ENCODE peak calls at places on chromosomes 11 and 22, in nine cellular contexts. G, B, L, Y, Z, H, F, Q and V are unnamed samples.

GRCh38 chr11:40302669-40303068 is 1156.8 kb downstream of the LRRC4C start:
- DNase-seq in L (no peak), G (no peak), Y (no peak), H (peak), Z (no peak), F (no peak), Q (no peak), B (no peak), V (peak)

GRCh38 chr11:112459001-112459400 is 198.3 kb upstream of the PLET1 start:
- DNase-seq in B (no peak), G (no peak), Q (no peak), H (no peak), L (no peak), Y (no peak), Z (no peak), F (no peak), V (no peak)

GRCh38 chr11:3171931-3172560 is 6.9 kb upstream of the OSBPL5 start:
- DNase-seq in Z (no peak), G (no peak), H (no peak), F (no peak), Q (no peak), B (no peak), L (peak), Y (peak), V (no peak)

GRCh38 chr22:35608088-35608487 is 9.0 kb downstream of the MB start:
- DNase-seq in G (no peak), H (peak), Y (peak), F (no peak), L (peak), Q (no peak), Z (no peak), B (no peak), V (no peak)

GRCh38 chr22:46299101-46299500 is 2.4 kb downstream of the GTSE1 start:
- DNase-seq in L (no peak), Y (no peak), B (no peak), H (no peak), Z (no peak), Q (no peak), F (no peak), G (no peak), V (no peak)

GRCh38 chr22:33737662-33738061 is 182.6 kb downstream of the LARGE1 start:
- DNase-seq in L (no peak), F (no peak), Y (no peak), H (no peak), Q (no peak), Z (no peak), G (no peak), B (no peak), V (no peak)

GRCh38 chr11:65185869-65186341 is 4.2 kb downstream of the CAPN1 start:
- DNase-seq in Z (no peak), Q (no peak), H (no peak), Y (peak), F (no peak), B (no peak), L (no peak), G (no peak), V (no peak)

GRCh38 chr22:48707749-48708557 is 1119.7 kb downstream of the BRD1 start:
- DNase-seq in H (no peak), L (no peak), B (no peak), Z (no peak), Q (no peak), F (no peak), G (no peak), Y (no peak), V (no peak)

GRCh38 chr11:18761144-18761543 is 30.5 kb downstream of the PTPN5 start:
- DNase-seq in F (no peak), Q (no peak), G (no peak), L (no peak), H (no peak), Y (no peak), Z (no peak), B (no peak), V (no peak)

GRCh38 chr11:20360650-20361049 is 2.9 kb upstream of the HTATIP2 start:
- DNase-seq in B (peak), G (no peak), Q (peak), Z (no peak), Y (no peak), H (peak), F (no peak), L (no peak), V (peak)

GRCh38 chr22:36422287-36423014 is 34.7 kb upstream of the MYH9 start:
- DNase-seq in H (no peak), G (no peak), B (no peak), Q (no peak), Z (no peak), Y (no peak), F (no peak), L (no peak), V (no peak)

GRCh38 chr11:72723508-72723907 is 28.7 kb downstream of the ARAP1 start:
- DNase-seq in H (no peak), Y (no peak), Q (peak), B (no peak), Z (no peak), G (no peak), L (peak), F (no peak), V (no peak)

GRCh38 chr22:23012081-23012622 is 58.2 kb upstream of the GNAZ start:
- DNase-seq in L (no peak), Q (no peak), B (peak), Y (no peak), H (no peak), Z (no peak), G (no peak), F (no peak), V (no peak)

GRCh38 chr11:77819411-77819920 is 1.1 kb downstream of the RSF1 start:
- DNase-seq in B (peak), Y (peak), L (peak), Z (no peak), Q (peak), G (peak), H (peak), F (peak), V (peak)

GRCh38 chr11:12777208-12777874 is 103.1 kb downstream of the TEAD1 start:
- DNase-seq in Q (no peak), H (no peak), F (no peak), Y (no peak), G (no peak), Z (no peak), B (no peak), L (no peak), V (peak)

GRCh38 chr22:18056161-18056666 is 21.6 kb upstream of the PEX26 start:
- DNase-seq in L (no peak), H (peak), G (no peak), B (peak), Q (no peak), Z (no peak), F (no peak), Y (no peak), V (peak)

GRCh38 chr11:34915136-34916013 is 804 bp downstream of the APIP start:
- DNase-seq in F (no peak), L (no peak), Z (no peak), G (peak), H (peak), B (peak), Q (no peak), Y (peak), V (peak)

GRCh38 chr11:19890308-19890707 is 177.7 kb downstream of the NAV2 start:
- DNase-seq in Y (no peak), G (no peak), H (peak), B (no peak), L (no peak), Q (no peak), F (no peak), Z (no peak), V (peak)

GRCh38 chr22:17700778-17701177 is 62.2 kb downstream of the BCL2L13 start:
- DNase-seq in L (no peak), B (no peak), F (no peak), H (no peak), Q (no peak), G (no peak), Y (no peak), Z (no peak), V (no peak)

GRCh38 chr11:68994161-68994890 is 13.5 kb upstream of the MRGPRD start:
- DNase-seq in G (no peak), Z (no peak), L (peak), B (no peak), H (no peak), Q (no peak), F (no peak), Y (no peak), V (no peak)

GRCh38 chr11:118435893-118436624 is at the start of gene KMT2A:
- DNase-seq in G (peak), L (peak), Q (peak), H (peak), Z (no peak), Y (peak), B (peak), F (peak), V (peak)
- TF ChIP-seq CTCF in G (peak), L (no peak), Q (no peak), H (no peak), Z (peak), Y (no peak), B (no peak), F (no peak), V (no peak)

GRCh38 chr22:40391417-40391816 is 21.0 kb downstream of the SGSM3 start:
- DNase-seq in Z (no peak), B (no peak), F (no peak), H (no peak), G (no peak), L (no peak), Q (no peak), Y (no peak), V (no peak)
- H3K4me3 ChIP-seq in Z (no peak), B (no peak), F (no peak), H (no peak), G (no peak), L (no peak), Q (no peak), Y (no peak), V (no peak)

GRCh38 chr11:102367364-102367763 is 20.4 kb downstream of the BIRC2 start:
- DNase-seq in L (no peak), Y (no peak), Z (no peak), H (peak), F (no peak), B (no peak), G (no peak), Q (no peak), V (peak)
- TF ChIP-seq CTCF in L (peak), Y (peak), Z (no peak), H (peak), F (no peak), B (no peak), G (no peak), Q (no peak), V (no peak)

GRCh38 chr22:19761022-19761499 is 483 bp downstream of the TBX1 start:
- DNase-seq in H (no peak), G (no peak), Y (no peak), L (no peak), F (no peak), Z (no peak), Q (no peak), B (no peak), V (no peak)
- H3K4me3 ChIP-seq in H (no peak), G (no peak), Y (no peak), L (peak), F (no peak), Z (peak), Q (peak), B (no peak), V (no peak)

GRCh38 chr22:39543095-39543494 is 10.5 kb upstream of the RPS19BP1 start:
- DNase-seq in Z (no peak), F (no peak), L (no peak), Y (no peak), B (no peak), H (no peak), Q (no peak), G (no peak), V (no peak)
- TF ChIP-seq CTCF in Z (no peak), F (no peak), L (no peak), Y (peak), B (peak), H (peak), Q (no peak), G (no peak), V (peak)

GRCh38 chr11:93850585-93851018 is at the start of gene VSTM5:
- DNase-seq in G (no peak), H (no peak), L (no peak), B (no peak), F (peak), Z (no peak), Q (no peak), Y (no peak), V (no peak)
- H3K4me3 ChIP-seq in G (peak), H (peak), L (peak), B (no peak), F (peak), Z (peak), Q (peak), Y (peak), V (peak)

GRCh38 chr11:31922450-31922849 is 111.3 kb upstream of the PAX6 start:
- DNase-seq in F (no peak), Z (no peak), B (peak), G (no peak), H (no peak), Q (no peak), Y (no peak), L (no peak), V (no peak)
- TF ChIP-seq CTCF in F (no peak), Z (no peak), B (no peak), G (no peak), H (no peak), Q (no peak), Y (no peak), L (no peak), V (no peak)

GRCh38 chr11:829116-829945 is 1.6 kb downstream of the CRACR2B start:
- DNase-seq in F (peak), L (peak), Y (no peak), B (no peak), Q (peak), Z (no peak), G (no peak), H (no peak), V (no peak)
- H3K4me3 ChIP-seq in F (peak), L (peak), Y (peak), B (peak), Q (peak), Z (peak), G (peak), H (peak), V (peak)

GRCh38 chr22:50530857-50531545 is 1.2 kb upstream of the TYMP start:
- DNase-seq in L (peak), H (peak), G (peak), F (peak), Z (no peak), B (peak), Y (peak), Q (peak), V (peak)

GRCh38 chr22:50531546-50532352 is 1.9 kb upstream of the TYMP start:
- DNase-seq in Z (no peak), F (peak), G (peak), L (peak), H (peak), Y (peak), Q (peak), B (no peak), V (peak)

GRCh38 chr22:50535113-50535512 is 5.3 kb upstream of the TYMP start:
- DNase-seq in F (no peak), L (no peak), H (no peak), Y (peak), B (no peak), Z (no peak), Q (no peak), G (no peak), V (no peak)

GRCh38 chr22:50532353-50532700 is 2.5 kb upstream of the TYMP start:
- DNase-seq in L (no peak), H (no peak), Y (no peak), B (no peak), G (no peak), Q (no peak), Z (no peak), F (no peak), V (no peak)

GRCh38 chr22:50532824-50533344 is 3.1 kb upstream of the TYMP start:
- DNase-seq in L (no peak), Z (no peak), Y (peak), G (no peak), Q (no peak), F (no peak), H (no peak), B (no peak), V (no peak)
- TF ChIP-seq CTCF in L (no peak), Z (no peak), Y (no peak), G (no peak), Q (no peak), F (no peak), H (no peak), B (no peak), V (no peak)

GRCh38 chr22:19169947-19170318 is 8.6 kb downstream of the SLC25A1 start:
- DNase-seq in Y (no peak), F (no peak), B (no peak), Z (no peak), Q (no peak), H (no peak), L (no peak), G (no peak), V (no peak)
- H3K4me3 ChIP-seq in Y (no peak), F (no peak), B (no peak), Z (peak), Q (peak), H (no peak), L (peak), G (no peak), V (no peak)